ENCODE peak calls at places on chromosomes 11 and 22, in ten cellular contexts. M is Kasumi-1; P is neural crest cell; N is hippocampal formation; K is astrocyte of the spinal cord; R is activated CD8-positive, alpha-beta T cell treated with anti-CD3 and anti-CD28 coated beads for 36 hours; W is brain microvascular endothelial cell; D is BE2C; V is activated CD8-positive, alpha-beta memory T cell treated with anti-CD3 and anti-CD28 coated beads for 48 hours; Y is NCI-H2029. L is an unnamed sample.

GRCh38 chr11:134589155-134589554 is 177.1 kb upstream of the B3GAT1 start:
- DNase-seq in M (no peak), P (no peak), N (no peak), K (no peak), R (no peak), W (no peak), D (no peak), V (no peak), Y (no peak), L (no peak)

GRCh38 chr11:128039140-128040021 is 548.0 kb downstream of the ETS1 start:
- DNase-seq in M (peak; percentile 79), P (no peak), N (no peak), K (peak; percentile 90), R (peak; percentile 91), W (peak; percentile 45), D (no peak), V (no peak), Y (peak; percentile 68), L (peak; percentile 81)

GRCh38 chr11:113587318-113587739 is 112.1 kb upstream of the DRD2 start:
- DNase-seq in M (no peak), P (no peak), N (no peak), K (peak; percentile 6), R (peak; percentile 62), W (peak; percentile 6), D (peak; percentile 43), V (no peak), Y (no peak), L (peak; percentile 76)

GRCh38 chr11:116986521-116987105 is 111.6 kb downstream of the SIK3 start:
- DNase-seq in M (peak; percentile 62), P (no peak), N (no peak), K (peak; percentile 78), R (peak; percentile 34), W (peak; percentile 49), D (no peak), V (no peak), Y (peak; percentile 29), L (peak; percentile 93)

GRCh38 chr11:17414317-17414737 is 25.9 kb upstream of the KCNJ11 start:
- DNase-seq in M (no peak), P (no peak), N (no peak), K (no peak), R (peak; percentile 57), W (no peak), D (no peak), V (no peak), Y (no peak), L (no peak)

GRCh38 chr22:20580179-20580578 is 72.8 kb downstream of the MED15 start:
- DNase-seq in M (no peak), P (no peak), N (no peak), K (no peak), R (no peak), W (no peak), D (no peak), V (no peak), Y (no peak), L (no peak)

GRCh38 chr11:69285091-69285490 is 8.9 kb upstream of the MYEOV start:
- DNase-seq in M (no peak), P (no peak), N (no peak), K (no peak), R (no peak), W (no peak), D (no peak), V (no peak), Y (no peak), L (no peak)

GRCh38 chr11:13713982-13714381 is 45.5 kb downstream of the FAR1 start:
- DNase-seq in M (no peak), P (no peak), N (no peak), K (no peak), R (no peak), W (no peak), D (no peak), V (no peak), Y (no peak), L (no peak)

GRCh38 chr11:46446343-46446751 is 54.8 kb upstream of the CHRM4 start:
- DNase-seq in M (no peak), P (no peak), N (no peak), K (peak; percentile 55), R (no peak), W (no peak), D (no peak), V (no peak), Y (peak; percentile 50), L (peak; percentile 5)

GRCh38 chr22:23401910-23402274 is 178.2 kb downstream of the IGLL1 start:
- DNase-seq in M (no peak), P (no peak), N (no peak), K (no peak), R (no peak), W (no peak), D (no peak), V (no peak), Y (no peak), L (no peak)

GRCh38 chr11:128956401-128957203 is 13.9 kb upstream of the TP53AIP1 start:
- DNase-seq in M (peak; percentile 68), P (peak; percentile 37), N (peak; percentile 45), K (peak; percentile 73), R (peak; percentile 21), W (peak; percentile 75), D (peak; percentile 37), V (no peak), Y (peak; percentile 74), L (peak; percentile 83)

GRCh38 chr11:91239359-91239758 is 985.3 kb upstream of the FAT3 start:
- DNase-seq in M (no peak), P (no peak), N (no peak), K (no peak), R (no peak), W (no peak), D (no peak), V (no peak), Y (no peak), L (no peak)

L was measured in ELR.